ENCODE peak calls at places on chromosomes 16 and 17, in seven cellular contexts. C, F, U, Q, J, S and B are unnamed samples.

GRCh38 chr16:63617990-63618763 is 1503.7 kb downstream of the CDH11 start:
- DNase-seq in F (no peak), U (peak; percentile 47), C (no peak), Q (no peak), J (no peak), S (no peak), B (no peak)

GRCh38 chr17:55772086-55772485 is 21.2 kb downstream of the PCTP start:
- DNase-seq in Q (no peak), U (no peak), F (no peak), S (no peak), J (no peak), C (no peak), B (no peak)

GRCh38 chr16:25014500-25015147 is 545 bp downstream of the ARHGAP17 start:
- DNase-seq in F (no peak), S (peak; percentile 44), U (peak; percentile 31), C (peak; percentile 20), J (peak; percentile 67), Q (no peak), B (peak; percentile 59)

GRCh38 chr16:19830902-19831555 is 53.6 kb downstream of the GPRC5B start:
- DNase-seq in S (no peak), F (no peak), C (peak; percentile 77), J (no peak), Q (no peak), U (no peak), B (no peak)

GRCh38 chr17:39650121-39650579 is 13.2 kb downstream of the STARD3 start:
- DNase-seq in U (no peak), C (no peak), J (no peak), F (no peak), Q (no peak), S (peak; percentile 21), B (no peak)

GRCh38 chr16:84360170-84360569 is 8.2 kb upstream of the ATP2C2 start:
- DNase-seq in F (no peak), C (no peak), U (no peak), S (peak; percentile 55), Q (no peak), J (no peak), B (no peak)

GRCh38 chr17:34596897-34597296 is 17.5 kb downstream of the TMEM132E start:
- DNase-seq in U (no peak), C (no peak), Q (no peak), S (no peak), J (no peak), F (no peak), B (no peak)

GRCh38 chr16:9102943-9103342 is 11.5 kb downstream of the HAPSTR1 start:
- DNase-seq in Q (no peak), F (no peak), U (no peak), C (no peak), J (no peak), S (no peak), B (no peak)

GRCh38 chr17:33811006-33811760 is 443.9 kb upstream of the CCL2 start:
- DNase-seq in Q (no peak), J (no peak), U (no peak), F (no peak), S (no peak), C (no peak), B (no peak)

GRCh38 chr16:51343411-51343810 is 192.3 kb upstream of the SALL1 start:
- DNase-seq in J (peak; percentile 56), U (no peak), C (no peak), Q (no peak), S (peak; percentile 39), F (no peak), B (no peak)

GRCh38 chr16:12758031-12758669 is 45.5 kb downstream of the CPPED1 start:
- DNase-seq in Q (no peak), S (peak; percentile 58), C (no peak), U (no peak), J (no peak), F (no peak), B (no peak)

GRCh38 chr16:4057439-4057877 is 58.8 kb downstream of the ADCY9 start:
- DNase-seq in U (no peak), F (no peak), Q (no peak), S (no peak), J (peak; percentile 71), C (no peak), B (peak; percentile 73)

GRCh38 chr16:51276335-51276734 is 125.3 kb upstream of the SALL1 start:
- DNase-seq in C (no peak), S (no peak), Q (no peak), U (no peak), J (peak; percentile 46), F (no peak), B (peak; percentile 8)

GRCh38 chr16:71900336-71900735 is 5.0 kb downstream of the IST1 start:
- DNase-seq in Q (no peak), C (no peak), J (no peak), F (no peak), U (no peak), S (no peak), B (no peak)

GRCh38 chr17:51638909-51639308 is 378.6 kb downstream of the UTP18 start:
- DNase-seq in U (no peak), J (no peak), F (no peak), S (no peak), C (no peak), Q (no peak), B (no peak)

GRCh38 chr17:51641999-51642398 is 381.7 kb downstream of the UTP18 start:
- DNase-seq in F (no peak), U (no peak), J (no peak), S (no peak), C (no peak), Q (no peak), B (no peak)

GRCh38 chr17:51636291-51636690 is 375.9 kb downstream of the UTP18 start:
- DNase-seq in Q (no peak), S (no peak), C (no peak), F (no peak), J (no peak), U (no peak), B (no peak)

GRCh38 chr17:51643702-51644490 is 383.6 kb downstream of the UTP18 start:
- DNase-seq in F (no peak), C (no peak), Q (no peak), S (no peak), J (no peak), U (no peak), B (no peak)

GRCh38 chr17:51640108-51640622 is 379.8 kb downstream of the UTP18 start:
- DNase-seq in Q (no peak), F (no peak), J (no peak), C (no peak), S (no peak), U (no peak), B (no peak)
- TF ChIP-seq CTCF in Q (peak; percentile 58), F (no peak), J (no peak), C (peak; percentile 38), S (no peak), U (no peak), B (no peak)

GRCh38 chr17:68020451-68020779 is 15.1 kb upstream of the KPNA2 start:
- DNase-seq in F (no peak), J (no peak), U (no peak), S (no peak), C (no peak), Q (no peak), B (no peak)

GRCh38 chr17:68016838-68017237 is 18.7 kb upstream of the KPNA2 start:
- DNase-seq in U (no peak), C (no peak), F (no peak), S (no peak), J (no peak), Q (no peak), B (no peak)

GRCh38 chr17:68021963-68022362 is 13.6 kb upstream of the KPNA2 start:
- DNase-seq in Q (no peak), J (no peak), F (no peak), S (no peak), C (no peak), U (no peak), B (no peak)

GRCh38 chr17:68019675-68020450 is 15.7 kb upstream of the KPNA2 start:
- DNase-seq in S (peak; percentile 82), J (peak; percentile 98), U (peak; percentile 95), F (peak; percentile 99), C (peak; percentile 87), Q (peak; percentile 99), B (peak; percentile 91)

GRCh38 chr17:68019336-68019674 is 16.2 kb upstream of the KPNA2 start:
- DNase-seq in Q (no peak), C (no peak), S (no peak), F (no peak), U (no peak), J (no peak), B (no peak)
- H3K4me3 ChIP-seq in Q (no peak overlapping the region), C (peak overlapping the region; percentile 69), S (no peak overlapping the region), F (peak overlapping the region; percentile 64), U (no peak overlapping the region), J (no peak overlapping the region), B (no peak overlapping the region)

DNA sequence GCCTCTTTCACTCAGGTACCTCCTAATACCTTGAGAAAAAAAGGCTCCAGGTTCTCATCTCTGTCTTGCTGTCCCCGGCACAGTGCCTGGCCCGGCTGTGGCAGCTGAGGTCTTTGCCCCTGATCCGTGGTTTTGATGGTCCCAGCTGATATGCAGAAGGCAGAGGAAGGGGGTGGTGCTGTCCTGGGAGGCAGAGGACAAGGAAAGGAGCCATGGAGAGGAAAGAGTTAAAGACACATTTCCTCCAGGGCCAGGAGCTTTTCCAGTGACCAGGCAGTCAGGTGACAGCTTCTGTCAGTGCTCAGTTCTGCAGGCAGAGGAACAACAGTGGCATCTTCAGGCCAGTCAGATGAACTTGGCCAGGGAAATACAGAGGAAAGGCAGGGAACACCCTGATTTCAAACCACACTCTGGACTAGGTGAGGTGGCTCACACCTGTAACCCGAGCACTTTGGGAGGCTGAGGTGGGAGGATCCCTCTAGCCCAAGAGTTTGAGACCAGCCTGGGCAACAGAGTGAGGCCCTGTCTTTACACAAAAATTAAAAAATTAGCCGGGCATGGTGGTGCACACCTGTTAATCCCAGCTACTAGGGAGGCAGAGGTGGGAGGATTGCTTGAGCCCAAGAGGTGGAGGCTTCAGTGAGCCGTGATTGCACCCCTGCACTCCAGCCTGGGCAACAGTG is 3.3 kb upstream of the COG1 start:
- DNase-seq in C (no peak), J (peak; percentile 79), U (no peak), F (no peak), Q (no peak), S (no peak), B (peak; percentile 53)
- TF ChIP-seq CTCF in C (no peak), J (peak; percentile 72), U (no peak), F (no peak), Q (peak; percentile 44), S (peak; percentile 46), B (peak; percentile 62)

DNA sequence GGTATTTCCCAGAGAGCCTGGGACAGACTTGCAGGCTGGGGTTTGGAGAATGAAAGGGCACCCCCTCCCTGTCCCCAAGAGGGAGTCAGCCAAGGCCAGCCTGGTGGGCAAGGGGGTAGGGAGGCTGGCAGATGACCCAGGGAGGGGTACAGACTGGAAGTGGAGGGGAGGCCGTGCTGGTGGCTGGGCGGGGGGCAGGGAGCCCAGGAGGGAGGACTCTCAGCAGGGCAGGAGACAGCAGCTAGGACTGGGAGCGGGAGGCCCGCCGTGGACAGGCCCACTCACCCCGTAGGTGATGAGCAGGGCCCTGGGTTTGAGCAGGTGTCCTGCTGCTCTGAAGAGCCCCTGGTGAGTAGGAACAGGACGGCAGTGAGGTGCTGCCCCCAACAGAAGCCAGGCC is 1.1 kb downstream of the METTL26 start:
- DNase-seq in F (no peak), Q (no peak), J (no peak), U (no peak), C (no peak), S (no peak), B (no peak)
- H3K4me3 ChIP-seq in F (peak overlapping the region; percentile 78), Q (peak overlapping the region; percentile 86), J (peak overlapping the region; percentile 79), U (peak overlapping the region; percentile 81), C (peak overlapping the region; percentile 81), S (peak overlapping the region; percentile 80), B (peak overlapping the region; percentile 85)

DNA sequence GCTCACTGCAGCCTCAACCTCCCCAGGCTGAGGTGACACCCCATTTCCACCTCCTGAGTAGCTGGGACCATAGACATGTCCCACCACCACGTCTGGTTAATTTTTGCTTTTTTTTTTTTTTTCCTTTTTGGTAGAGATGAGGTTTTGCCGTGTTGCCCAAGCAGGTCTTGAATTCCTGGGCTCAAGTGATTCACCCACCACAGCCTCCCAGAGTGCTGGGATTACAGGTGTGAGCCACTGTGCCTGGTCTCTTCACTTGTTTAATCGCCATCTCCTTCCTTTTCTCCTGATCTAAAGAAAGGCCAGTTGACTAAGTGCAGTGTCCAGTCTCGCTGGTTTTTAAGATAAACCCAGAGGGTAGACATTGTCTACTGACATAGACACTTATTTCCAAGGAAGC is 152.0 kb downstream of the C16orf95 start:
- DNase-seq in Q (no peak), C (no peak), F (no peak), U (no peak), J (no peak), S (no peak), B (no peak)
- TF ChIP-seq CTCF in Q (no peak), C (no peak), F (no peak), U (no peak), J (no peak), S (no peak), B (no peak)